ENCODE peak calls at places on chromosomes 4 and X, in eight cellular contexts. Q, V, Y, O, Z, A, C and H are unnamed samples.

GRCh38 chr4:129822708-129823504 is 727.0 kb downstream of the C4orf33 start:
- ATAC-seq in Y (no peak), Q (no peak), V (no peak), C (no peak), A (no peak), O (no peak), Z (peak; percentile 73), H (no peak)

GRCh38 chrX:123665197-123665596 is 67.7 kb downstream of the THOC2 start:
- ATAC-seq in Z (peak; percentile 96), O (no peak), V (peak; percentile 51), C (no peak), Q (no peak), A (no peak), Y (no peak), H (peak; percentile 99)

GRCh38 chrX:119706616-119707015 is 13.6 kb upstream of the SEPTIN6 start:
- ATAC-seq in V (no peak), O (no peak), Z (no peak), C (peak; percentile 92), A (no peak), Y (no peak), Q (no peak), H (no peak)

GRCh38 chr4:177726111-177726510 is 283.9 kb upstream of the AGA start:
- ATAC-seq in Z (no peak), C (no peak), Y (no peak), O (no peak), Q (no peak), V (no peak), A (no peak), H (no peak)

GRCh38 chr4:153759407-153760226 is at the start of gene RNF175:
- ATAC-seq in O (peak; percentile 55), Y (peak; percentile 50), V (peak; percentile 81), Q (peak; percentile 46), C (peak; percentile 70), A (peak; percentile 77), Z (peak; percentile 68), H (peak; percentile 27)

GRCh38 chr4:1978741-1979476 is 29.9 kb downstream of the NELFA start:
- ATAC-seq in Y (no peak), C (no peak), Q (peak; percentile 6), A (peak; percentile 34), V (no peak), Z (no peak), O (no peak), H (no peak)

GRCh38 chrX:132214518-132214917 is 4.7 kb downstream of the RAP2C start:
- ATAC-seq in O (no peak), Z (no peak), C (peak; percentile 42), Q (no peak), Y (no peak), V (no peak), A (no peak), H (no peak)

GRCh38 chr4:113960684-113961321 is 18.6 kb downstream of the ARSJ start:
- ATAC-seq in V (no peak), Z (peak; percentile 38), Y (no peak), Q (no peak), O (no peak), A (no peak), C (no peak), H (no peak)

GRCh38 chrX:22134681-22135080 is 102.6 kb downstream of the PHEX start:
- ATAC-seq in Q (no peak), Y (no peak), O (peak; percentile 61), Z (peak; percentile 69), V (peak; percentile 88), C (no peak), A (no peak), H (peak; percentile 59)